ENCODE peak calls at places on chromosomes 11 and 22, in nine cellular contexts. One of them, this sample, is unnamed.

GRCh38 chr11:119424276-119424675 is 1.3 kb upstream of the THY1 start:
- DNase-seq in pulmonary artery endothelial cell: no peak
- DNase-seq in neural crest cell: no peak
- DNase-seq in H54: no peak
- DNase-seq in naive thymus-derived CD4-positive, alpha-beta T cell: no peak
- DNase-seq in NCI-H2081: no peak
- DNase-seq in endothelial cell: no peak
- DNase-seq in stimulated activated CD8-positive, alpha-beta memory T cell treated with anti-CD3 and anti-CD28 coated beads, Interleukin-2, amount 100 ng/mL, for 1 hour: no peak
- DNase-seq in lower leg skin: no peak
- DNase-seq in this sample: no peak

GRCh38 chr11:86797133-86797532 is 3.2 kb upstream of the PRSS23 start:
- DNase-seq in NCI-H2081: no peak
- DNase-seq in H54: no peak
- DNase-seq in pulmonary artery endothelial cell: no peak
- DNase-seq in lower leg skin: no peak
- DNase-seq in neural crest cell: no peak
- DNase-seq in stimulated activated CD8-positive, alpha-beta memory T cell treated with anti-CD3 and anti-CD28 coated beads, Interleukin-2, amount 100 ng/mL, for 1 hour: no peak
- DNase-seq in naive thymus-derived CD4-positive, alpha-beta T cell: no peak
- DNase-seq in endothelial cell: no peak
- DNase-seq in this sample: no peak

GRCh38 chr11:34916810-34917780 is 677 bp downstream of the PDHX start:
- DNase-seq in lower leg skin: no peak
- DNase-seq in neural crest cell: no peak
- DNase-seq in pulmonary artery endothelial cell: no peak
- DNase-seq in stimulated activated CD8-positive, alpha-beta memory T cell treated with anti-CD3 and anti-CD28 coated beads, Interleukin-2, amount 100 ng/mL, for 1 hour: no peak
- DNase-seq in naive thymus-derived CD4-positive, alpha-beta T cell: no peak
- DNase-seq in endothelial cell: no peak
- DNase-seq in H54: peak
- DNase-seq in NCI-H2081: no peak
- DNase-seq in this sample: no peak

GRCh38 chr11:121293276-121293569 is 652 bp downstream of the SC5D start:
- DNase-seq in neural crest cell: no peak
- DNase-seq in stimulated activated CD8-positive, alpha-beta memory T cell treated with anti-CD3 and anti-CD28 coated beads, Interleukin-2, amount 100 ng/mL, for 1 hour: no peak
- DNase-seq in endothelial cell: no peak
- DNase-seq in H54: no peak
- DNase-seq in naive thymus-derived CD4-positive, alpha-beta T cell: no peak
- DNase-seq in pulmonary artery endothelial cell: no peak
- DNase-seq in NCI-H2081: no peak
- DNase-seq in lower leg skin: no peak
- DNase-seq in this sample: no peak

GRCh38 chr11:76808996-76809395 is 25.8 kb downstream of the TSKU start:
- DNase-seq in lower leg skin: no peak
- DNase-seq in neural crest cell: no peak
- DNase-seq in pulmonary artery endothelial cell: no peak
- DNase-seq in H54: no peak
- DNase-seq in naive thymus-derived CD4-positive, alpha-beta T cell: no peak
- DNase-seq in NCI-H2081: no peak
- DNase-seq in stimulated activated CD8-positive, alpha-beta memory T cell treated with anti-CD3 and anti-CD28 coated beads, Interleukin-2, amount 100 ng/mL, for 1 hour: no peak
- DNase-seq in endothelial cell: no peak
- DNase-seq in this sample: no peak

GRCh38 chr11:77557553-77557952 is 32.2 kb upstream of the AQP11 start:
- DNase-seq in neural crest cell: no peak
- DNase-seq in H54: no peak
- DNase-seq in NCI-H2081: peak
- DNase-seq in lower leg skin: no peak
- DNase-seq in pulmonary artery endothelial cell: no peak
- DNase-seq in endothelial cell: peak
- DNase-seq in stimulated activated CD8-positive, alpha-beta memory T cell treated with anti-CD3 and anti-CD28 coated beads, Interleukin-2, amount 100 ng/mL, for 1 hour: no peak
- DNase-seq in naive thymus-derived CD4-positive, alpha-beta T cell: no peak
- DNase-seq in this sample: no peak

GRCh38 chr11:82225502-82225901 is 508.2 kb downstream of the FAM181B start:
- DNase-seq in NCI-H2081: no peak
- DNase-seq in neural crest cell: no peak
- DNase-seq in pulmonary artery endothelial cell: no peak
- DNase-seq in endothelial cell: no peak
- DNase-seq in stimulated activated CD8-positive, alpha-beta memory T cell treated with anti-CD3 and anti-CD28 coated beads, Interleukin-2, amount 100 ng/mL, for 1 hour: no peak
- DNase-seq in H54: no peak
- DNase-seq in lower leg skin: no peak
- DNase-seq in naive thymus-derived CD4-positive, alpha-beta T cell: no peak
- DNase-seq in this sample: no peak

GRCh38 chr22:19849800-19850481 is 4.7 kb downstream of the GNB1L start:
- DNase-seq in neural crest cell: no peak
- DNase-seq in H54: no peak
- DNase-seq in endothelial cell: no peak
- DNase-seq in NCI-H2081: no peak
- DNase-seq in lower leg skin: no peak
- DNase-seq in naive thymus-derived CD4-positive, alpha-beta T cell: no peak
- DNase-seq in pulmonary artery endothelial cell: no peak
- DNase-seq in stimulated activated CD8-positive, alpha-beta memory T cell treated with anti-CD3 and anti-CD28 coated beads, Interleukin-2, amount 100 ng/mL, for 1 hour: no peak
- DNase-seq in this sample: no peak

GRCh38 chr11:127056338-127056971 is 55.9 kb upstream of the KIRREL3 start:
- DNase-seq in naive thymus-derived CD4-positive, alpha-beta T cell: no peak
- DNase-seq in lower leg skin: peak
- DNase-seq in neural crest cell: no peak
- DNase-seq in stimulated activated CD8-positive, alpha-beta memory T cell treated with anti-CD3 and anti-CD28 coated beads, Interleukin-2, amount 100 ng/mL, for 1 hour: no peak
- DNase-seq in NCI-H2081: no peak
- DNase-seq in pulmonary artery endothelial cell: no peak
- DNase-seq in H54: no peak
- DNase-seq in endothelial cell: no peak
- DNase-seq in this sample: no peak

GRCh38 chr11:68960299-68961071 is 20.3 kb downstream of the MRGPRD start:
- DNase-seq in lower leg skin: no peak
- DNase-seq in neural crest cell: no peak
- DNase-seq in NCI-H2081: no peak
- DNase-seq in endothelial cell: no peak
- DNase-seq in pulmonary artery endothelial cell: no peak
- DNase-seq in naive thymus-derived CD4-positive, alpha-beta T cell: no peak
- DNase-seq in H54: no peak
- DNase-seq in stimulated activated CD8-positive, alpha-beta memory T cell treated with anti-CD3 and anti-CD28 coated beads, Interleukin-2, amount 100 ng/mL, for 1 hour: no peak
- DNase-seq in this sample: no peak

This sample was measured in NCI-H774.